ENCODE peak calls at places on chromosome 4, in nine cellular contexts. G is GM23248, T is neural progenitor cell, L is PC-3, H is OCI-LY7, Q is HCT116, I is SK-N-SH, P is MM.1S, N is GM23338. S is an unnamed sample.

GRCh38 chr4:123941306-123941705 is 544.7 kb downstream of the SPRY1 start:
- DNase-seq in G (peak; percentile 45), T (no peak), L (no peak), H (no peak), Q (no peak), I (no peak), P (no peak), N (no peak), S (no peak)

GRCh38 chr4:61505773-61506640 is 305.9 kb downstream of the ADGRL3 start:
- DNase-seq in G (no peak), T (peak; percentile 72), L (no peak), H (no peak), Q (no peak), I (no peak), P (no peak), N (no peak), S (no peak)

GRCh38 chr4:25861422-25861926 is 1.3 kb downstream of the SEL1L3 start:
- DNase-seq in G (peak; percentile 59), T (no peak), L (peak; percentile 30), H (peak; percentile 50), Q (no peak), I (no peak), P (peak; percentile 17), N (no peak), S (no peak)

GRCh38 chr4:38078590-38079381 is 118.6 kb downstream of the PTTG2 start:
- DNase-seq in G (peak; percentile 88), T (no peak), L (peak; percentile 59), H (no peak), Q (no peak), I (no peak), P (no peak), N (no peak), S (peak; percentile 54)

GRCh38 chr4:106365613-106366012 is 3.0 kb downstream of the GIMD1 start:
- DNase-seq in G (peak; percentile 97), T (no peak), L (peak; percentile 82), H (no peak), Q (no peak), I (no peak), P (no peak), N (no peak), S (peak; percentile 65)

GRCh38 chr4:120078216-120078615 is 11.6 kb upstream of the MAD2L1 start:
- DNase-seq in G (peak; percentile 19), T (no peak), L (no peak), H (no peak), Q (no peak), I (no peak), P (no peak), N (no peak), S (no peak)

GRCh38 chr4:27973056-27973455 is 1112.4 kb downstream of the STIM2 start:
- DNase-seq in G (no peak), T (no peak), L (no peak), H (no peak), Q (no peak), I (no peak), P (no peak), N (no peak), S (no peak)

GRCh38 chr4:178970433-178971140 is 1528.3 kb upstream of the AGA start:
- DNase-seq in G (no peak), T (no peak), L (no peak), H (no peak), Q (no peak), I (no peak), P (no peak), N (peak; percentile 8), S (no peak)

GRCh38 chr4:39758176-39758575 is 60.2 kb downstream of the UBE2K start:
- DNase-seq in G (no peak), T (peak; percentile 57), L (no peak), H (no peak), Q (no peak), I (no peak), P (no peak), N (no peak), S (no peak)

GRCh38 chr4:61734409-61734808 is 534.3 kb downstream of the ADGRL3 start:
- DNase-seq in G (no peak), T (no peak), L (no peak), H (no peak), Q (no peak), I (no peak), P (no peak), N (peak; percentile 24), S (no peak)

GRCh38 chr4:27357283-27357682 is 496.6 kb downstream of the STIM2 start:
- DNase-seq in G (peak; percentile 51), T (no peak), L (peak; percentile 41), H (no peak), Q (no peak), I (no peak), P (peak; percentile 72), N (peak; percentile 24), S (peak; percentile 13)

GRCh38 chr4:113080050-113080449 is 30.6 kb downstream of the ANK2 start:
- DNase-seq in G (peak; percentile 66), T (peak; percentile 19), L (no peak), H (no peak), Q (no peak), I (no peak), P (no peak), N (peak; percentile 35), S (peak; percentile 54)
- TF ChIP-seq EZH2phosphoT487 in G (no peak), T (no peak), L (no peak), H (no peak), Q (no peak), I (no peak), P (no peak), N (no peak), S (no peak)

GRCh38 chr4:184806246-184806550 is 19.6 kb downstream of the ACSL1 start:
- DNase-seq in G (no peak), T (no peak), L (no peak), H (no peak), Q (no peak), I (no peak), P (no peak), N (no peak), S (no peak)
- H4K20me1 ChIP-seq in G (peaks cover 6% of the 10 kb centered on the region), T (peaks cover 46% of the 10 kb centered on the region), L (no peaks in the 10 kb centered on the region), H (peaks cover 4% of the 10 kb centered on the region), Q (no peaks in the 10 kb centered on the region), I (peaks cover 8% of the 10 kb centered on the region), P (no peaks in the 10 kb centered on the region), N (no peaks in the 10 kb centered on the region), S (peaks cover 2% of the 10 kb centered on the region)

GRCh38 chr4:6232836-6233785 is 32.8 kb upstream of the JAKMIP1 start:
- DNase-seq in G (no peak), T (no peak), L (no peak), H (no peak), Q (no peak), I (no peak), P (no peak), N (peak; percentile 29), S (no peak)
- TF ChIP-seq EZH2phosphoT487 in G (no peak), T (no peak), L (no peak), H (no peak), Q (no peak), I (no peak), P (no peak), N (no peak), S (no peak)

DNA sequence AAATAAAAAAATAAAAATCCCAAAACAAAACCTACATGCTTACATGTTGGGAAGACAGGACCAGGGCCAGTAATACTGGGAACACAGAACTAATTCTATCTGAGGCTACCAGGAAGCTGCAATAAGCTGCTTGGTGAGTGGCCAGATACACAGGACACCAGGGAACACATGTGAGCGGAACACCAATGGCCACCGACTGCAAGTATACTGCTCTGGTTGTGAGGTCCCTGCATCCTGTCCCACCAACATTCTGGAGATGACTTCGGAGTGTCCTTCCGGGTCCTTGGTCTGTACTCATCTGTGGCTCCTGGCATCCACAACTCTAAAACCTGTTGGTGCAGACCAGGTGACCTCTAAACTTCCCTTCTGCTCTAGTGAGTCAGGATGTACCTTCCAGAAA is 2.7 kb downstream of the TNIP2 start:
- DNase-seq in G (no peak), T (no peak), L (peak; percentile 23), H (no peak), Q (no peak), I (peak; percentile 23), P (no peak), N (no peak), S (no peak)
- H4K20me1 ChIP-seq in G (no peaks in the 10 kb centered on the region), T (peaks cover 22% of the 10 kb centered on the region), L (peaks cover 9% of the 10 kb centered on the region), H (no peaks in the 10 kb centered on the region), Q (no peaks in the 10 kb centered on the region), I (peaks cover 9% of the 10 kb centered on the region), P (no peaks in the 10 kb centered on the region), N (peaks cover 4% of the 10 kb centered on the region), S (peaks cover 3% of the 10 kb centered on the region)

GRCh38 chr4:42768125-42768748 is 111.3 kb upstream of the ATP8A1 start:
- DNase-seq in G (no peak), T (peak; percentile 11), L (no peak), H (peak; percentile 52), Q (no peak), I (no peak), P (no peak), N (peak; percentile 64), S (no peak)

GRCh38 chr4:42761804-42762203 is 104.9 kb upstream of the ATP8A1 start:
- DNase-seq in G (no peak), T (peak; percentile 32), L (no peak), H (no peak), Q (no peak), I (no peak), P (no peak), N (peak; percentile 28), S (no peak)

DNA sequence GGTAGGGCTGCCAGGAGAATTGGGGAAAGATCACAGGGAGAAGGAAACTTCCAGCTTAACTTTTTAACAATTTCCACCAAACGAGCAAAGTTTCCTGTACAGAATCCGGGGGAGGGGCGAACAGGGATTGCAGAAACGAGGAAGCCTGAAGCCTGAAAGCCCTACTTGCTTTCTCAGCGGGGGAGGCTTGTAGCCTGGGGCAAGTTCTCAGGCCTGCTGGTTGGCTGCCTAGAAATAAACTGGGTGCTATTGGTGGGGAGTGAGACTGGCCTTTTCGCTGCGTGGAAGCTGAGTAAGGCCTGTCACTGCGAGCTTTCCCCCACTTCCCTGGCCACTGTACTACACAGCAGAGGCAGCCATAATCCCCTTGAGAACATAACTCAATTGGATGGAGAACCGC is 110.8 kb upstream of the ATP8A1 start:
- DNase-seq in G (no peak), T (no peak), L (no peak), H (no peak), Q (no peak), I (no peak), P (no peak), N (peak; percentile 24), S (no peak)
- TF ChIP-seq EZH2phosphoT487 in G (no peak), T (no peak), L (no peak), H (no peak), Q (no peak), I (no peak), P (no peak), N (no peak), S (no peak)